ENCODE peak calls at places on chromosomes 1 and 21, in four cellular contexts. J, V, R and A are unnamed samples. For H3K4me1, the result is how much of the 10 kb centered on the place peaks cover.

GRCh38 chr1:75202751-75203150 is 68.6 kb downstream of the LHX8 start:
- DNase-seq in J (no peak), V (no peak), R (no peak), A (no peak)

GRCh38 chr1:3017440-3018050 is 3.7 kb upstream of the ACTRT2 start:
- DNase-seq in J (no peak), V (no peak), R (peak), A (no peak)

GRCh38 chr1:202964755-202965440 is 2.2 kb downstream of the CYB5R1 start:
- DNase-seq in J (no peak), V (peak), R (no peak), A (no peak)

GRCh38 chr1:85240174-85240601 is 19.3 kb downstream of the C1orf52 start:
- DNase-seq in J (no peak), V (no peak), R (no peak), A (no peak)

GRCh38 chr1:22776051-22776611 is 65.5 kb downstream of the EPHB2 start:
- DNase-seq in J (no peak), V (no peak), R (no peak), A (peak)

GRCh38 chr1:20930427-20930826 is 143.3 kb upstream of the HP1BP3 start:
- DNase-seq in J (no peak), V (no peak), R (no peak), A (no peak)

GRCh38 chr1:153542956-153543737 is 2.4 kb upstream of the S100A5 start:
- DNase-seq in J (no peak), V (no peak), R (peak), A (no peak)

GRCh38 chr21:26945916-26946315 is 21.0 kb downstream of the ADAMTS5 start:
- DNase-seq in J (no peak), V (no peak), R (peak), A (no peak)

GRCh38 chr1:67274623-67275325 is 32.9 kb upstream of the IL12RB2 start:
- DNase-seq in J (no peak), V (no peak), R (no peak), A (no peak)

GRCh38 chr1:245560460-245560859 is 405.7 kb downstream of the KIF26B start:
- DNase-seq in J (no peak), V (no peak), R (no peak), A (no peak)

GRCh38 chr1:225329041-225329440 is 98.8 kb downstream of the LBR start:
- DNase-seq in J (no peak), V (no peak), R (no peak), A (no peak)

GRCh38 chr1:181087400-181087901 is 1.0 kb upstream of the IER5 start:
- DNase-seq in J (no peak), V (no peak), R (no peak), A (peak)

GRCh38 chr1:200182701-200183100 is 155.2 kb downstream of the NR5A2 start:
- DNase-seq in J (no peak), V (no peak), R (no peak), A (no peak)

GRCh38 chr1:13702425-13703127 is 2.6 kb downstream of the PRDM2 start:
- DNase-seq in J (no peak), V (no peak), R (no peak), A (no peak)

GRCh38 chr1:94646151-94646643 is 104.6 kb upstream of the F3 start:
- DNase-seq in J (no peak), V (peak), R (no peak), A (no peak)

GRCh38 chr1:58047265-58047858 is 499.2 kb downstream of the OMA1 start:
- DNase-seq in J (no peak), V (no peak), R (no peak), A (peak)

GRCh38 chr1:216212826-216213225 is 210.4 kb downstream of the USH2A start:
- DNase-seq in J (no peak), V (no peak), R (no peak), A (no peak)

GRCh38 chr1:170807432-170807831 is 127.9 kb upstream of the MROH9 start:
- DNase-seq in J (no peak), V (peak), R (no peak), A (no peak)

GRCh38 chr1:59672851-59673574 is 141.7 kb upstream of the HOOK1 start:
- DNase-seq in J (no peak), V (peak), R (no peak), A (peak)

GRCh38 chr21:33980276-33980916 is 64.8 kb upstream of the ATP5PO start:
- DNase-seq in J (no peak), V (no peak), R (no peak), A (no peak)

GRCh38 chr1:4210043-4210442 is 310.0 kb upstream of the C1orf174 start:
- DNase-seq in J (no peak), V (no peak), R (no peak), A (no peak)

GRCh38 chr1:58781541-58782307 is 2.1 kb downstream of the JUN start:
- DNase-seq in J (peak), V (no peak), R (peak), A (peak)

GRCh38 chr1:42173155-42173933 is 8.8 kb upstream of the GUCA2A start:
- DNase-seq in J (no peak), V (no peak), R (no peak), A (no peak)

GRCh38 chr1:45101947-45102346 is 89.9 kb downstream of the UROD start:
- DNase-seq in J (no peak), V (no peak), R (no peak), A (no peak)

GRCh38 chr1:43600033-43601020 is 49.6 kb upstream of the KDM4A start:
- DNase-seq in J (no peak), V (no peak), R (no peak), A (no peak)

GRCh38 chr1:238652346-238652968 is 733.9 kb upstream of the CHRM3 start:
- DNase-seq in J (no peak), V (no peak), R (no peak), A (no peak)

GRCh38 chr1:212984522-212985291 is 31.0 kb downstream of the ANGEL2 start:
- DNase-seq in J (no peak), V (no peak), R (no peak), A (no peak)

GRCh38 chr1:162083273-162083672 is 13.8 kb downstream of the NOS1AP start:
- DNase-seq in J (no peak), V (no peak), R (no peak), A (no peak)

GRCh38 chr1:100649128-100649527 is 70.4 kb upstream of the VCAM1 start:
- DNase-seq in J (no peak), V (no peak), R (no peak), A (no peak)

GRCh38 chr1:235105051-235106043 is 23.3 kb downstream of the TOMM20 start:
- DNase-seq in J (no peak), V (no peak), R (no peak), A (no peak)

GRCh38 chr1:24826510-24826909 is 81.3 kb downstream of the CLIC4 start:
- DNase-seq in J (no peak), V (no peak), R (no peak), A (no peak)
- H3K4me1 ChIP-seq in J (under half), V (under half), R (under half), A (half or more)

GRCh38 chr1:201184734-201185453 is 5.7 kb upstream of the IGFN1 start:
- DNase-seq in J (no peak), V (no peak), R (no peak), A (no peak)
- TF ChIP-seq CTCF in J (peak), V (peak), R (peak), A (peak)

GRCh38 chr21:45035477-45035848 is 38.9 kb upstream of the ADARB1 start:
- DNase-seq in J (no peak), V (no peak), R (no peak), A (no peak)
- H3K27ac ChIP-seq in J (no peak), V (no peak), R (peak), A (no peak)

DNA sequence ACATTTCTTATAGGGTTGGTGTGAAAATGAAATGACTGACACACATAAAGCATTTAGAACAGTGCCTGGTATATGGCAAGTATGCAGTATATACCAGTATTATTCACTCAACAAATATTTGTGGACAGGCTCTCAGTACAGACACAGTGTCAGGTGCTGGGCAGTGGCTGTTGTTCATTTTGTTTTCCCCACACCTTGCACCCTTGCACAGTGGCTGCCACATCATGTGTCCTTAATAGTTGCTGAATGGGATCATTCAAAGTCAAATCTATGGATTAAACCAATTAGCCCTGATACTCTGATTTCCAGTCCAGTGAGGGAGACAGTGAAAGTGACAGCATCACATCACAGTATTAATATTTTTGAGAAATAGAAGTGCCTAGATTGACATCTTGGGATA is 2.4 kb downstream of the SLAMF1 start:
- DNase-seq in J (no peak), V (no peak), R (no peak), A (no peak)
- H3K4me1 ChIP-seq in J (under half), V (under half), R (under half), A (under half)